ENCODE peak calls at places on chromosome 6, in eight cellular contexts. H is NAMALWA, B is sciatic nerve, C is IMR-90, W is cardiac fibroblast, M is PC-9, O is SK-MEL-5, R is GM20000. Y is an unnamed sample.

GRCh38 chr6:148709577-148709976 is 37.3 kb upstream of the UST start:
- DNase-seq in H (no peak), B (no peak), C (peak), W (no peak), M (no peak), O (no peak), R (no peak), Y (no peak)

GRCh38 chr6:28980797-28981390 is 24.2 kb downstream of the ZNF311 start:
- DNase-seq in H (peak), B (no peak), C (peak), W (peak), M (peak), O (peak), R (peak), Y (peak)

GRCh38 chr6:150898390-150899170 is 33.1 kb downstream of the MTHFD1L start:
- DNase-seq in H (no peak), B (no peak), C (peak), W (no peak), M (no peak), O (no peak), R (peak), Y (no peak)

GRCh38 chr6:142915129-142915697 is 29.8 kb downstream of the HIVEP2 start:
- DNase-seq in H (no peak), B (no peak), C (no peak), W (no peak), M (no peak), O (no peak), R (no peak), Y (no peak)

GRCh38 chr6:28719275-28719940 is 193.7 kb downstream of the GPX5 start:
- DNase-seq in H (peak), B (no peak), C (peak), W (no peak), M (no peak), O (peak), R (no peak), Y (no peak)

GRCh38 chr6:43216200-43216599 is 13.1 kb downstream of the DNPH1 start:
- DNase-seq in H (no peak), B (no peak), C (no peak), W (no peak), M (no peak), O (no peak), R (no peak), Y (no peak)

GRCh38 chr6:101397199-101397598 is 3.7 kb downstream of the GRIK2 start:
- DNase-seq in H (peak), B (no peak), C (peak), W (peak), M (no peak), O (peak), R (no peak), Y (no peak)

GRCh38 chr6:143288923-143289322 is 161.6 kb downstream of the ADAT2 start:
- DNase-seq in H (no peak), B (no peak), C (no peak), W (no peak), M (no peak), O (no peak), R (no peak), Y (no peak)

GRCh38 chr6:6654599-6655575 is 66.4 kb downstream of the LY86 start:
- DNase-seq in H (no peak), B (no peak), C (no peak), W (peak), M (no peak), O (no peak), R (no peak), Y (peak)

GRCh38 chr6:13487122-13488014 is at the start of gene GFOD1:
- DNase-seq in H (peak), B (peak), C (peak), W (peak), M (peak), O (peak), R (peak), Y (peak)

GRCh38 chr6:111668410-111668809 is 62.7 kb upstream of the TRAF3IP2 start:
- DNase-seq in H (no peak), B (no peak), C (no peak), W (no peak), M (no peak), O (peak), R (no peak), Y (no peak)

GRCh38 chr6:20319520-20320357 is 81.9 kb upstream of the E2F3 start:
- DNase-seq in H (no peak), B (no peak), C (no peak), W (no peak), M (no peak), O (no peak), R (peak), Y (peak)